ENCODE peak calls at places on chromosomes 7 and 10, in five cellular contexts. One of them, this sample, is unnamed. For H3K4me1, the result is how much of the 10 kb centered on the place peaks cover.

GRCh38 chr7:25619963-25620799 is 391.9 kb upstream of the NPVF start:
- DNase-seq in uterus: peak
- DNase-seq in aorta: no peak
- DNase-seq in kidney: peak
- DNase-seq in CD8-positive, alpha-beta T cell: peak
- DNase-seq in this sample: no peak

GRCh38 chr10:13078912-13079775 is 20.8 kb upstream of the OPTN start:
- DNase-seq in uterus: no peak
- DNase-seq in aorta: no peak
- DNase-seq in kidney: no peak
- DNase-seq in CD8-positive, alpha-beta T cell: no peak
- DNase-seq in this sample: no peak

GRCh38 chr10:84511709-84512108 is 183.3 kb downstream of the CCSER2 start:
- DNase-seq in uterus: no peak
- DNase-seq in aorta: no peak
- DNase-seq in kidney: no peak
- DNase-seq in CD8-positive, alpha-beta T cell: no peak
- DNase-seq in this sample: no peak

GRCh38 chr7:139071683-139072082 is 35.8 kb upstream of the ZC3HAV1L start:
- DNase-seq in uterus: no peak
- DNase-seq in aorta: no peak
- DNase-seq in kidney: no peak
- DNase-seq in CD8-positive, alpha-beta T cell: no peak
- DNase-seq in this sample: no peak

GRCh38 chr10:30182191-30183075 is 123.0 kb upstream of the JCAD start:
- DNase-seq in uterus: no peak
- DNase-seq in aorta: peak
- DNase-seq in kidney: no peak
- DNase-seq in CD8-positive, alpha-beta T cell: no peak
- DNase-seq in this sample: peak

GRCh38 chr7:23597908-23598224 is 684 bp downstream of the CCDC126 start:
- DNase-seq in uterus: no peak
- DNase-seq in aorta: no peak
- DNase-seq in kidney: no peak
- DNase-seq in CD8-positive, alpha-beta T cell: no peak
- DNase-seq in this sample: no peak

GRCh38 chr10:125782661-125783060 is 7.0 kb upstream of the MMP21 start:
- DNase-seq in uterus: no peak
- DNase-seq in aorta: no peak
- DNase-seq in kidney: no peak
- DNase-seq in CD8-positive, alpha-beta T cell: no peak
- DNase-seq in this sample: no peak

GRCh38 chr7:27723086-27723485 is 16.9 kb upstream of the TAX1BP1 start:
- DNase-seq in uterus: no peak
- DNase-seq in aorta: no peak
- DNase-seq in kidney: no peak
- DNase-seq in CD8-positive, alpha-beta T cell: no peak
- DNase-seq in this sample: no peak

GRCh38 chr10:23656735-23657134 is 217.9 kb downstream of the OTUD1 start:
- DNase-seq in uterus: no peak
- DNase-seq in aorta: no peak
- DNase-seq in kidney: no peak
- DNase-seq in CD8-positive, alpha-beta T cell: no peak
- DNase-seq in this sample: no peak

GRCh38 chr7:69710773-69711445 is 112.6 kb downstream of the AUTS2 start:
- DNase-seq in uterus: no peak
- DNase-seq in aorta: no peak
- DNase-seq in kidney: no peak
- DNase-seq in CD8-positive, alpha-beta T cell: no peak
- DNase-seq in this sample: no peak

GRCh38 chr10:47248436-47249090 is 51.4 kb upstream of the GDF10 start:
- DNase-seq in uterus: no peak
- DNase-seq in aorta: no peak
- DNase-seq in kidney: no peak
- DNase-seq in CD8-positive, alpha-beta T cell: peak
- DNase-seq in this sample: no peak

GRCh38 chr7:29359480-29360093 is 165.0 kb downstream of the CHN2 start:
- DNase-seq in uterus: no peak
- DNase-seq in aorta: no peak
- DNase-seq in kidney: no peak
- DNase-seq in CD8-positive, alpha-beta T cell: no peak
- DNase-seq in this sample: no peak

GRCh38 chr10:13706604-13707003 is 119.8 kb downstream of the PRPF18 start:
- DNase-seq in uterus: no peak
- DNase-seq in aorta: no peak
- DNase-seq in kidney: no peak
- DNase-seq in CD8-positive, alpha-beta T cell: no peak
- DNase-seq in this sample: no peak

DNA sequence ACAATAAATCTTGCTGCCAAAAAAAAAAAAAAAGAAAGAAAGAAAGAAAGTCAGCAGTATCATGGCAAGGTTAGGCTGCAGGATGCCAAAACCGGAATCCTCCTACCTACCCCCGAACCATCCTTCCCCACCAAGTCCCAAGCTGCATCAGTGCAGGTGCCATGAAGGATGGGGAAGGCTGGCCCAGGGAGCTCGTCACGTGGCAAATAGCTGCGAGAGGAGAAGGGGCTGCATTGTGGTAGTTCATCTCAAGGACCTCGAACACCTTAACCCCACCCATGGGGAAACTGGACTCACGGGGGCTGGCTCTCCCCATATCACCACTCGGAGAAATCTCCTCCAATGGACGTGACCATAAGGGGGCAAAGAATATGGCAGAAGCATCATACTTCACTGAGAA is 86.2 kb downstream of the TACC2 start:
- DNase-seq in uterus: no peak
- DNase-seq in aorta: no peak
- DNase-seq in kidney: no peak
- DNase-seq in CD8-positive, alpha-beta T cell: no peak
- DNase-seq in this sample: no peak
- H3K4me3 ChIP-seq in uterus: no peak
- H3K4me3 ChIP-seq in aorta: no peak
- H3K4me3 ChIP-seq in kidney: no peak
- H3K4me3 ChIP-seq in CD8-positive, alpha-beta T cell: no peak
- H3K4me3 ChIP-seq in this sample: no peak

DNA sequence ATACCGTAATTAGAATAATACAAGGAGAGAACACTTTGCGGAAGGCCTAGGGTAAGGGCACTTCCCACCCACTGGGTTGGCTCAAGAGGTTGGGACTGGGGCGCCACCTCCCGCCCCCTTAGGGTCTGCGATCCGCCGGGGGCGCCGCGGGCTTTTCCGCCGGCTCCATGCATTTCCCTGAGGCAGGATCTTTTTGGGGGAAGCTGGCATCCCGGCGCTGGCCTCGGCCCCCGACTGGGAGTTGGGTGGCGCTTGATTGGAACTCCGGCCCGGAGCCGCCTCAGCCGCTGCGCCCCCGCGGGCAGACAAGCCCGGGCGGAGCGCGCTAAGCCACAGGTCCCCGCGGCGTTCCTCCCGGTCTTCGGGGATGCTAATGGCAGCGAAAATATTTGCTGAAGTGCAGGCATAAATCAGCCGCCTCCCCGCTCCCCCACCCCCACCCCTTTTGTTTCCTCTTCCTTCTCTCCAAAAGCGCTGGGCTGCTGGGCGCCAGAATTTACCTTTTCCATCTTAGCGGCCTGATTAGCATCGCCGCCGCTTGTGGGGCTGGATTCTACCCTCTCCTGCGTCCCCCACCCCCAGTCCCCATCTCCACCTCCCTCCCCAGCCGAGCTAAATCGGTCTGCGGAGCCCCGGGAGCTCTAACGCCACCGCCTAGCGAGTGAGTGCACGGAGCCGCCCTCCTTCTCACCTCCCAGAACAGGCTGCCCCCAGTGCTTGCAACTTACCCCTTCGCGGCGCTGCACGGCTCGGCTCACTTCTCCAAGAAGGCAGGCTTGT is 5.1 kb downstream of the UNC5B start:
- DNase-seq in uterus: peak
- DNase-seq in aorta: no peak
- DNase-seq in kidney: no peak
- DNase-seq in CD8-positive, alpha-beta T cell: no peak
- DNase-seq in this sample: no peak
- H3K4me1 ChIP-seq in uterus: under half
- H3K4me1 ChIP-seq in aorta: under half
- H3K4me1 ChIP-seq in kidney: under half
- H3K4me1 ChIP-seq in CD8-positive, alpha-beta T cell: under half
- H3K4me1 ChIP-seq in this sample: half or more

GRCh38 chr7:38262545-38262944 is 10.9 kb downstream of the TARP start:
- DNase-seq in uterus: no peak
- DNase-seq in aorta: no peak
- DNase-seq in kidney: no peak
- DNase-seq in CD8-positive, alpha-beta T cell: no peak
- DNase-seq in this sample: no peak

DNA sequence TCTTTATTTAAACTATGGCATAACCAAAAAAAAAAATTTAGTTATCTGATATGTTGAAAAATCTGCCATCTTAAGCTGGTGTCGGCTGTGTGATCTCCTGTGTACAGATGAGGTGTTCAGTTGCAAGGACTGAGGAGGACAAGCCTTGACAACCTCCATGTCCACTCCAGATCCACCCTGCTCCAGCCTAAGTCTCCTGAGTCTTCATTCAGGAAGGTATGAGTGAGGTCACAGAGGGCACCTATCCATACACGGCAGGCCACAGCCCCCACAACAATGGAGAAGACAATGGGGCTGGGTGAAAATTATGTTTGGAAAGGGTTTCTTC is 16.1 kb downstream of the TARP start:
- DNase-seq in uterus: no peak
- DNase-seq in aorta: no peak
- DNase-seq in kidney: no peak
- DNase-seq in CD8-positive, alpha-beta T cell: no peak
- DNase-seq in this sample: no peak
- H3K27ac ChIP-seq in uterus: no peak
- H3K27ac ChIP-seq in aorta: no peak
- H3K27ac ChIP-seq in kidney: no peak
- H3K27ac ChIP-seq in CD8-positive, alpha-beta T cell: no peak
- H3K27ac ChIP-seq in this sample: no peak

DNA sequence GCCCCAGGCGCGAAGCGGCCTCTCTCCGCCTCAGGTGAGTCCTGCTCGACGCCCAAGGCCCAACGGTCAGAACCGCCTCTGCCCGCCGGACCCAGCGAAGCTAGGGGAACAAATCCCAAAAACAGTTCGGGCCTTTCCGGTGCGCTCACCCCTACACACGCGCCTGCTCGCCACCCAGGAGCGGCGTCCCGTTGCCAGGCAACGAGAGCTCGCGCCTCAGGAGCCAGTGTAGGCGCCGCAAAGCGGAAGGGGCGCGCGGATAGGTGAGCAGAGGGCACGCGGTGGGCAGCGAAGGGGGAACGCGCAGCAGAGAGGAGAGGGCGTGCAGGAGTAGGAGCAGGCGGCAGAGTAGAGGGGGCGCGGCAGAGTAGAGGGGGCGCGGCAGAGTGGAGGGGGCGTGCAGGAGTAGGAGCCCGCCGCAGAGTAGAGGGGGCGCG is at the start of the genes DYDC1 and DYDC2:
- DNase-seq in uterus: no peak
- DNase-seq in aorta: peak
- DNase-seq in kidney: peak
- DNase-seq in CD8-positive, alpha-beta T cell: peak
- DNase-seq in this sample: no peak
- H3K4me3 ChIP-seq in uterus: peak
- H3K4me3 ChIP-seq in aorta: peak
- H3K4me3 ChIP-seq in kidney: peak
- H3K4me3 ChIP-seq in CD8-positive, alpha-beta T cell: peak
- H3K4me3 ChIP-seq in this sample: no peak

GRCh38 chr7:56097700-56098099 is 4.9 kb upstream of the PHKG1 start:
- DNase-seq in uterus: peak
- DNase-seq in aorta: no peak
- DNase-seq in kidney: no peak
- DNase-seq in CD8-positive, alpha-beta T cell: no peak
- DNase-seq in this sample: no peak
- H3K4me1 ChIP-seq in uterus: under half
- H3K4me1 ChIP-seq in aorta: under half
- H3K4me1 ChIP-seq in kidney: under half
- H3K4me1 ChIP-seq in CD8-positive, alpha-beta T cell: under half
- H3K4me1 ChIP-seq in this sample: under half

GRCh38 chr7:84025332-84025927 is 169.2 kb downstream of the SEMA3A start:
- DNase-seq in uterus: no peak
- DNase-seq in aorta: peak
- DNase-seq in kidney: no peak
- DNase-seq in CD8-positive, alpha-beta T cell: no peak
- DNase-seq in this sample: peak
- H3K27ac ChIP-seq in uterus: no peak
- H3K27ac ChIP-seq in aorta: no peak
- H3K27ac ChIP-seq in kidney: no peak
- H3K27ac ChIP-seq in CD8-positive, alpha-beta T cell: no peak
- H3K27ac ChIP-seq in this sample: peak

GRCh38 chr7:46485481-46486065 is 564.5 kb upstream of the IGFBP3 start:
- DNase-seq in uterus: no peak
- DNase-seq in aorta: no peak
- DNase-seq in kidney: no peak
- DNase-seq in CD8-positive, alpha-beta T cell: no peak
- DNase-seq in this sample: peak
- H3K4me3 ChIP-seq in uterus: no peak
- H3K4me3 ChIP-seq in aorta: no peak
- H3K4me3 ChIP-seq in kidney: no peak
- H3K4me3 ChIP-seq in CD8-positive, alpha-beta T cell: no peak
- H3K4me3 ChIP-seq in this sample: no peak

DNA sequence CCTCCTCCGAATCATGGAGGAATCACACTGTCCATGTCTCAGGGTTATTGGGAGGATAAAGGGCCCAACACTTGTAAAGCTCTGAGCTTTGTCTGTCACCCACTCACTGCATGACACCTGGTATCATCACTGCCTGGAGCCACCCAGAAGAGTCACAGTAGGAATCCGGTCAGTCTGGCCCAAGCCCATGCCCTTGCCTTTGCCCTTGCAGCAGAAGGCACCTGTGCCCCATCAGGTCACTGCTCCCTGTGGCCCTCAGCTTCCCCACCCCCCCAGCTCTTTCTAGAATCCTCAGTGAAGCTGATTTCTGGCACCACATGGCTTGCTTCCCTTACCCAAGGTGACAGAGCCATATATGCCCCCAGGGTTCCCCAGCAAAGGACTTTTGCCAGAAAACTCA is 14.4 kb downstream of the LDB3 start:
- DNase-seq in uterus: no peak
- DNase-seq in aorta: no peak
- DNase-seq in kidney: no peak
- DNase-seq in CD8-positive, alpha-beta T cell: no peak
- DNase-seq in this sample: no peak
- H3K4me1 ChIP-seq in uterus: under half
- H3K4me1 ChIP-seq in aorta: under half
- H3K4me1 ChIP-seq in kidney: under half
- H3K4me1 ChIP-seq in CD8-positive, alpha-beta T cell: under half
- H3K4me1 ChIP-seq in this sample: under half

DNA sequence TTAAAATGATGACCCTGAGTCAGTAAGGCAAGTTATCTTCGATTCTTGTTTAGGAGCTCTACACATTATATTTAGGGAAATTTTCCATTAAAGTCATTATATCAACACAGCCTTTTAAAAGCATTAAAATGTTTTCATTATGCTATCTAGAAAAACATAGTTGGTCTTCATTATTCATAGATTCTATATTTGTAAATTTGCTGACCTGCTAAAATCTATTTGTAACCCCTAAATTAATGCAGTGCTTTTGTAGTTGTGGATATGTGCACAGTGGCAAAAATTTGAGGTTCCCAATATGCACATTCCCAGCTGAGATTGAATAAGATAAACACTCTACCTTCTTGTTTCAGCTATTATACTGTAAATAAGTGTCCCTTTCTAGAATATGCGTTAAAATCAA is 81.1 kb downstream of the KIF20B start:
- DNase-seq in uterus: no peak
- DNase-seq in aorta: no peak
- DNase-seq in kidney: no peak
- DNase-seq in CD8-positive, alpha-beta T cell: no peak
- DNase-seq in this sample: no peak
- H3K27ac ChIP-seq in uterus: no peak
- H3K27ac ChIP-seq in aorta: no peak
- H3K27ac ChIP-seq in kidney: no peak
- H3K27ac ChIP-seq in CD8-positive, alpha-beta T cell: no peak
- H3K27ac ChIP-seq in this sample: no peak